ENCODE peak calls at places on chromosomes 3 and 15, in seven cellular contexts. M is GM03348; R is posterior vena cava; Y is AG04450; A is NCI-H1105; G is Jurkat, Clone E6-1; Q is activated effector memory CD4-positive, alpha-beta T cell treated with anti-CD3 and anti-CD28 coated beads, Interleukin-2, amount 50 U/mL, for 16 hours. D is an unnamed sample.

GRCh38 chr3:197798863-197799262 is 7.8 kb downstream of the LRCH3 start:
- DNase-seq in M (no peak), R (no peak), Y (no peak), A (no peak), G (no peak), Q (no peak), D (no peak)

GRCh38 chr3:116020495-116020894 is 397.2 kb downstream of the GAP43 start:
- DNase-seq in M (peak; percentile 19), R (no peak), Y (no peak), A (no peak), G (no peak), Q (no peak), D (no peak)

GRCh38 chr3:148319161-148319915 is 378.4 kb upstream of the AGTR1 start:
- DNase-seq in M (peak; percentile 54), R (no peak), Y (peak; percentile 44), A (no peak), G (peak; percentile 12), Q (no peak), D (no peak)

GRCh38 chr15:98294126-98294525 is 333.6 kb downstream of the ARRDC4 start:
- DNase-seq in M (no peak), R (no peak), Y (no peak), A (no peak), G (no peak), Q (no peak), D (no peak)

GRCh38 chr3:141303481-141304223 is 64.7 kb upstream of the ZBTB38 start:
- DNase-seq in M (peak; percentile 77), R (no peak), Y (peak; percentile 73), A (peak; percentile 81), G (peak; percentile 86), Q (peak; percentile 70), D (no peak)

GRCh38 chr3:124094496-124094895 is 102.6 kb upstream of the ROPN1 start:
- DNase-seq in M (no peak), R (no peak), Y (no peak), A (no peak), G (no peak), Q (no peak), D (no peak)

GRCh38 chr3:89314454-89314853 is 207.0 kb downstream of the EPHA3 start:
- DNase-seq in M (peak; percentile 13), R (no peak), Y (no peak), A (peak; percentile 1), G (peak; percentile 37), Q (no peak), D (no peak)

GRCh38 chr3:14317057-14317553 is 85.3 kb upstream of the SLC6A6 start:
- DNase-seq in M (no peak), R (no peak), Y (no peak), A (no peak), G (no peak), Q (no peak), D (no peak)

GRCh38 chr3:69110941-69111546 is 11.4 kb downstream of the LMOD3 start:
- DNase-seq in M (no peak), R (no peak), Y (no peak), A (no peak), G (no peak), Q (no peak), D (no peak)

GRCh38 chr15:85840079-85840801 is 45.5 kb upstream of the KLHL25 start:
- DNase-seq in M (peak; percentile 93), R (peak; percentile 94), Y (no peak), A (peak; percentile 50), G (peak; percentile 49), Q (peak; percentile 93), D (peak; percentile 91)

GRCh38 chr3:169133178-169134161 is 530.0 kb downstream of the MECOM start:
- DNase-seq in M (peak; percentile 21), R (no peak), Y (no peak), A (peak; percentile 10), G (peak; percentile 7), Q (no peak), D (no peak)

GRCh38 chr15:86522721-86523120 is 443.1 kb downstream of the AGBL1 start:
- DNase-seq in M (no peak), R (no peak), Y (no peak), A (no peak), G (no peak), Q (no peak), D (no peak)

GRCh38 chr3:176376531-176376930 is 820.8 kb downstream of the TBL1XR1 start:
- DNase-seq in M (no peak), R (no peak), Y (no peak), A (peak; percentile 98), G (no peak), Q (no peak), D (no peak)

GRCh38 chr3:65776494-65776893 is 262.2 kb downstream of the MAGI1 start:
- DNase-seq in M (peak; percentile 64), R (no peak), Y (peak; percentile 7), A (no peak), G (no peak), Q (no peak), D (no peak)

GRCh38 chr3:177195941-177196472 is 1.3 kb downstream of the TBL1XR1 start:
- DNase-seq in M (no peak), R (no peak), Y (no peak), A (no peak), G (no peak), Q (no peak), D (no peak)

GRCh38 chr3:6921041-6921440 is 60.1 kb downstream of the GRM7 start:
- DNase-seq in M (no peak), R (no peak), Y (no peak), A (peak; percentile 74), G (no peak), Q (no peak), D (no peak)

GRCh38 chr3:108338901-108339545 is 42.7 kb downstream of the HHLA2 start:
- DNase-seq in M (no peak), R (no peak), Y (no peak), A (no peak), G (no peak), Q (no peak), D (no peak)

GRCh38 chr3:57164606-57165573 is at the start of gene IL17RD:
- DNase-seq in M (peak; percentile 96), R (peak; percentile 90), Y (peak; percentile 32), A (peak; percentile 69), G (peak; percentile 35), Q (peak; percentile 79), D (peak; percentile 81)

GRCh38 chr3:35739964-35740527 is 100.7 kb downstream of the ARPP21 start:
- DNase-seq in M (no peak), R (no peak), Y (no peak), A (no peak), G (no peak), Q (no peak), D (no peak)

GRCh38 chr15:71440479-71441071 is 325.3 kb downstream of the THSD4 start:
- DNase-seq in M (peak; percentile 57), R (no peak), Y (peak; percentile 37), A (peak; percentile 72), G (peak; percentile 55), Q (no peak), D (no peak)

GRCh38 chr15:57421110-57421509 is 44.8 kb downstream of the CGNL1 start:
- DNase-seq in M (no peak), R (no peak), Y (no peak), A (no peak), G (no peak), Q (no peak), D (no peak)

GRCh38 chr3:47848599-47849117 is 45.7 kb downstream of the DHX30 start:
- DNase-seq in M (no peak), R (no peak), Y (no peak), A (no peak), G (no peak), Q (no peak), D (no peak)

GRCh38 chr3:177131927-177132636 is 65.2 kb downstream of the TBL1XR1 start:
- DNase-seq in M (no peak), R (no peak), Y (no peak), A (no peak), G (no peak), Q (no peak), D (no peak)

GRCh38 chr3:47012342-47013230 is 33.1 kb downstream of the NBEAL2 start:
- DNase-seq in M (no peak), R (no peak), Y (no peak), A (no peak), G (peak; percentile 69), Q (peak; percentile 60), D (no peak)